ENCODE peak calls at places on chromosomes 4 and X, in six cellular contexts. One of them, this sample, is unnamed.

GRCh38 chr4:120000591-120001296 is 65.9 kb downstream of the MAD2L1 start:
- DNase-seq in ureter: no peak
- DNase-seq in CD4-positive, alpha-beta T cell: no peak
- DNase-seq in lung microvascular endothelial cell: no peak
- DNase-seq in left ventricle myocardium superior: no peak
- DNase-seq in GOT3: no peak
- DNase-seq in this sample: no peak

GRCh38 chr4:184282251-184282713 is 64.6 kb upstream of the ENPP6 start:
- DNase-seq in ureter: peak
- DNase-seq in CD4-positive, alpha-beta T cell: peak
- DNase-seq in lung microvascular endothelial cell: peak
- DNase-seq in left ventricle myocardium superior: no peak
- DNase-seq in GOT3: no peak
- DNase-seq in this sample: no peak

GRCh38 chr4:119053997-119054396 is 81.6 kb upstream of the MYOZ2 start:
- DNase-seq in ureter: no peak
- DNase-seq in CD4-positive, alpha-beta T cell: no peak
- DNase-seq in lung microvascular endothelial cell: no peak
- DNase-seq in left ventricle myocardium superior: no peak
- DNase-seq in GOT3: no peak
- DNase-seq in this sample: no peak

GRCh38 chrX:24877854-24878650 is 137.7 kb downstream of the ARX start:
- DNase-seq in ureter: no peak
- DNase-seq in CD4-positive, alpha-beta T cell: no peak
- DNase-seq in lung microvascular endothelial cell: no peak
- DNase-seq in left ventricle myocardium superior: no peak
- DNase-seq in GOT3: no peak
- DNase-seq in this sample: no peak

GRCh38 chr4:101528526-101528925 is 181.2 kb upstream of the PPP3CA start:
- DNase-seq in ureter: no peak
- DNase-seq in CD4-positive, alpha-beta T cell: no peak
- DNase-seq in lung microvascular endothelial cell: no peak
- DNase-seq in left ventricle myocardium superior: no peak
- DNase-seq in GOT3: no peak
- DNase-seq in this sample: no peak

GRCh38 chrX:15749642-15750610 is 11.9 kb downstream of the CA5B start:
- DNase-seq in ureter: no peak
- DNase-seq in CD4-positive, alpha-beta T cell: no peak
- DNase-seq in lung microvascular endothelial cell: no peak
- DNase-seq in left ventricle myocardium superior: no peak
- DNase-seq in GOT3: no peak
- DNase-seq in this sample: no peak

GRCh38 chr4:8775751-8776355 is 95.8 kb downstream of the HMX1 start:
- DNase-seq in ureter: no peak
- DNase-seq in CD4-positive, alpha-beta T cell: no peak
- DNase-seq in lung microvascular endothelial cell: no peak
- DNase-seq in left ventricle myocardium superior: peak
- DNase-seq in GOT3: no peak
- DNase-seq in this sample: no peak

GRCh38 chr4:102449751-102450352 is 51.3 kb upstream of the NFKB1 start:
- DNase-seq in ureter: peak
- DNase-seq in CD4-positive, alpha-beta T cell: peak
- DNase-seq in lung microvascular endothelial cell: peak
- DNase-seq in left ventricle myocardium superior: no peak
- DNase-seq in GOT3: no peak
- DNase-seq in this sample: no peak

GRCh38 chr4:41399191-41399590 is 138.8 kb upstream of the LIMCH1 start:
- DNase-seq in ureter: no peak
- DNase-seq in CD4-positive, alpha-beta T cell: no peak
- DNase-seq in lung microvascular endothelial cell: no peak
- DNase-seq in left ventricle myocardium superior: no peak
- DNase-seq in GOT3: no peak
- DNase-seq in this sample: no peak

GRCh38 chrX:69361286-69361926 is 142.7 kb upstream of the NALF2 start:
- DNase-seq in ureter: no peak
- DNase-seq in CD4-positive, alpha-beta T cell: no peak
- DNase-seq in lung microvascular endothelial cell: no peak
- DNase-seq in left ventricle myocardium superior: peak
- DNase-seq in GOT3: no peak
- DNase-seq in this sample: no peak

GRCh38 chr4:85807247-85807915 is 332.4 kb downstream of the ARHGAP24 start:
- DNase-seq in ureter: no peak
- DNase-seq in CD4-positive, alpha-beta T cell: no peak
- DNase-seq in lung microvascular endothelial cell: peak
- DNase-seq in left ventricle myocardium superior: peak
- DNase-seq in GOT3: peak
- DNase-seq in this sample: no peak

GRCh38 chr4:17577660-17578481 is 873 bp downstream of the LAP3 start:
- DNase-seq in ureter: peak
- DNase-seq in CD4-positive, alpha-beta T cell: no peak
- DNase-seq in lung microvascular endothelial cell: peak
- DNase-seq in left ventricle myocardium superior: peak
- DNase-seq in GOT3: no peak
- DNase-seq in this sample: no peak

GRCh38 chr4:187227907-187228699 is 504.4 kb upstream of the FAT1 start:
- DNase-seq in ureter: no peak
- DNase-seq in CD4-positive, alpha-beta T cell: no peak
- DNase-seq in lung microvascular endothelial cell: no peak
- DNase-seq in left ventricle myocardium superior: no peak
- DNase-seq in GOT3: no peak
- DNase-seq in this sample: no peak

GRCh38 chr4:47071863-47072441 is 40.6 kb downstream of the GABRB1 start:
- DNase-seq in ureter: no peak
- DNase-seq in CD4-positive, alpha-beta T cell: no peak
- DNase-seq in lung microvascular endothelial cell: peak
- DNase-seq in left ventricle myocardium superior: no peak
- DNase-seq in GOT3: no peak
- DNase-seq in this sample: no peak

GRCh38 chr4:1042352-1043025 is 31.1 kb downstream of the FGFRL1 start:
- DNase-seq in ureter: no peak
- DNase-seq in CD4-positive, alpha-beta T cell: no peak
- DNase-seq in lung microvascular endothelial cell: no peak
- DNase-seq in left ventricle myocardium superior: peak
- DNase-seq in GOT3: no peak
- DNase-seq in this sample: no peak

GRCh38 chrX:132948648-132949260 is 9.7 kb downstream of the HS6ST2 start:
- DNase-seq in ureter: no peak
- DNase-seq in CD4-positive, alpha-beta T cell: no peak
- DNase-seq in lung microvascular endothelial cell: no peak
- DNase-seq in left ventricle myocardium superior: no peak
- DNase-seq in GOT3: no peak
- DNase-seq in this sample: no peak

GRCh38 chr4:13903851-13904340 is 276.4 kb upstream of the BOD1L1 start:
- DNase-seq in ureter: no peak
- DNase-seq in CD4-positive, alpha-beta T cell: no peak
- DNase-seq in lung microvascular endothelial cell: no peak
- DNase-seq in left ventricle myocardium superior: no peak
- DNase-seq in GOT3: no peak
- DNase-seq in this sample: no peak

GRCh38 chrX:3026074-3026588 is 15.1 kb upstream of the ARSF start:
- DNase-seq in ureter: no peak
- DNase-seq in CD4-positive, alpha-beta T cell: no peak
- DNase-seq in lung microvascular endothelial cell: no peak
- DNase-seq in left ventricle myocardium superior: no peak
- DNase-seq in GOT3: no peak
- DNase-seq in this sample: no peak

GRCh38 chr4:112523008-112523440 is 7.0 kb upstream of the NEUROG2 start:
- DNase-seq in ureter: no peak
- DNase-seq in CD4-positive, alpha-beta T cell: no peak
- DNase-seq in lung microvascular endothelial cell: peak
- DNase-seq in left ventricle myocardium superior: peak
- DNase-seq in GOT3: no peak
- DNase-seq in this sample: no peak

GRCh38 chrX:80512924-80513323 is 92.7 kb downstream of the TENT5D start:
- DNase-seq in ureter: no peak
- DNase-seq in CD4-positive, alpha-beta T cell: no peak
- DNase-seq in lung microvascular endothelial cell: no peak
- DNase-seq in left ventricle myocardium superior: no peak
- DNase-seq in GOT3: no peak
- DNase-seq in this sample: no peak

GRCh38 chr4:1723131-1723801 is 1.9 kb downstream of the TACC3 start:
- DNase-seq in ureter: no peak
- DNase-seq in CD4-positive, alpha-beta T cell: peak
- DNase-seq in lung microvascular endothelial cell: no peak
- DNase-seq in left ventricle myocardium superior: no peak
- DNase-seq in GOT3: no peak
- DNase-seq in this sample: no peak